ENCODE peak calls at places on chromosomes 2 and 18, in four cellular contexts. V, L, Q and D are unnamed samples.

GRCh38 chr2:37414470-37414949 is 70.1 kb downstream of the QPCT start:
- DNase-seq in L (peak; percentile 69), V (peak; percentile 41), Q (no peak), D (peak; percentile 50)

GRCh38 chr2:15832310-15832709 is 108.0 kb upstream of the MYCN start:
- DNase-seq in V (no peak), L (no peak), Q (no peak), D (no peak)

GRCh38 chr2:150222317-150222716 is 265.1 kb downstream of the RND3 start:
- DNase-seq in V (no peak), L (no peak), Q (no peak), D (no peak)

GRCh38 chr2:158693476-158693875 is 101.6 kb upstream of the DAPL1 start:
- DNase-seq in L (no peak), V (no peak), Q (no peak), D (no peak)

GRCh38 chr2:165054667-165055066 is 99.3 kb upstream of the SLC38A11 start:
- DNase-seq in V (no peak), Q (no peak), L (no peak), D (no peak)

GRCh38 chr2:17966793-17967192 is 88.3 kb downstream of the KCNS3 start:
- DNase-seq in Q (no peak), V (no peak), L (no peak), D (no peak)

GRCh38 chr2:69099541-69099940 is 86.6 kb downstream of the ANTXR1 start:
- DNase-seq in Q (no peak), V (no peak), L (peak; percentile 54), D (no peak)

GRCh38 chr2:17839959-17840358 is 23.7 kb downstream of the MSGN1 start:
- DNase-seq in Q (no peak), L (no peak), V (no peak), D (no peak)

GRCh38 chr2:74205113-74205512 is 6.7 kb downstream of the MTHFD2 start:
- DNase-seq in Q (no peak), L (no peak), V (no peak), D (no peak)

GRCh38 chr18:9102391-9103216 is at the start of gene NDUFV2:
- DNase-seq in L (peak; percentile 93), Q (peak; percentile 96), V (peak; percentile 89), D (peak; percentile 90)

GRCh38 chr2:85326406-85326945 is 1.3 kb downstream of the TGOLN2 start:
- DNase-seq in V (no peak), Q (no peak), L (no peak), D (no peak)

GRCh38 chr2:37156071-37156856 is 516 bp downstream of the EIF2AK2 start:
- DNase-seq in Q (peak; percentile 31), V (peak; percentile 16), L (no peak), D (peak; percentile 45)

GRCh38 chr2:201735486-201735885 is 37.0 kb upstream of the MPP4 start:
- DNase-seq in Q (no peak), V (no peak), L (no peak), D (no peak)

GRCh38 chr18:55833543-55833942 is 245.6 kb upstream of the TCF4 start:
- DNase-seq in Q (no peak), L (peak; percentile 91), V (no peak), D (no peak)

GRCh38 chr18:54119524-54120019 is 104.9 kb downstream of the MBD2 start:
- DNase-seq in L (peak; percentile 49), V (peak; percentile 79), Q (peak; percentile 44), D (peak; percentile 32)

GRCh38 chr2:40497251-40497859 is 45.5 kb upstream of the SLC8A1 start:
- DNase-seq in L (no peak), Q (no peak), V (no peak), D (no peak)

GRCh38 chr18:3526421-3527354 is 76.7 kb downstream of the TGIF1 start:
- DNase-seq in V (peak; percentile 93), L (no peak), Q (no peak), D (peak; percentile 94)

GRCh38 chr2:138760693-138761092 is 19.5 kb downstream of the NXPH2 start:
- DNase-seq in Q (no peak), L (no peak), V (no peak), D (no peak)

GRCh38 chr2:28093768-28094167 is 203.2 kb downstream of the BABAM2 start:
- DNase-seq in V (no peak), Q (no peak), L (no peak), D (no peak)

GRCh38 chr2:11370377-11371098 is 26.1 kb upstream of the ROCK2 start:
- DNase-seq in L (no peak), Q (no peak), V (peak; percentile 37), D (no peak)

GRCh38 chr18:13302611-13303267 is 84.2 kb downstream of the LDLRAD4 start:
- DNase-seq in Q (no peak), V (no peak), L (no peak), D (peak; percentile 54)

GRCh38 chr2:231228223-231228622 is 29.8 kb downstream of the ARMC9 start:
- DNase-seq in V (no peak), L (no peak), Q (peak; percentile 41), D (peak; percentile 80)